ENCODE peak calls at places on chromosomes 11 and 22, in nine cellular contexts. K is activated T-cell treated with anti-CD3 and anti-CD28 coated beads for 48 hours; T is stimulated activated CD4-positive, alpha-beta T cell treated with anti-CD3 and anti-CD28 coated beads, Interleukin-12 subunit alpha, Interleukin-12 subunit beta, amount 100 ng/mL, for 4 hours; N is omental fat pad; R is GM23338; H is GM12891; J is astrocyte of the spinal cord; C is cerebellar nuclear complex; X is Right ventricle myocardium superior. U is an unnamed sample.

GRCh38 chr11:10920875-10921274 is 63.0 kb upstream of the ZBED5 start:
- DNase-seq in J (no peak), X (no peak), N (no peak), R (no peak), C (no peak), K (no peak), H (no peak), T (no peak), U (no peak)

GRCh38 chr11:124114942-124115781 is at the start of gene VWA5A:
- DNase-seq in C (no peak), X (peak; percentile 71), K (peak; percentile 67), J (peak; percentile 91), H (peak; percentile 58), T (peak; percentile 68), N (peak; percentile 47), R (peak; percentile 95), U (peak; percentile 94)

GRCh38 chr11:41307371-41308080 is 151.9 kb downstream of the LRRC4C start:
- DNase-seq in N (no peak), K (no peak), J (no peak), T (no peak), R (peak; percentile 5), C (no peak), H (no peak), X (no peak), U (no peak)

GRCh38 chr11:23897453-23898289 is 599.2 kb upstream of the LUZP2 start:
- DNase-seq in C (no peak), J (peak; percentile 82), X (no peak), N (no peak), T (no peak), H (no peak), K (no peak), R (no peak), U (no peak)

GRCh38 chr11:96090711-96091110 is 166.8 kb upstream of the MTMR2 start:
- DNase-seq in R (no peak), N (no peak), T (no peak), X (no peak), H (no peak), J (peak; percentile 74), C (no peak), K (no peak), U (no peak)

GRCh38 chr11:41579546-41579945 is 120.1 kb upstream of the LRRC4C start:
- DNase-seq in N (no peak), K (no peak), R (no peak), H (no peak), C (no peak), X (no peak), T (no peak), J (no peak), U (no peak)

GRCh38 chr11:100719809-100720221 is 32.7 kb downstream of the ARHGAP42 start:
- DNase-seq in C (peak; percentile 48), R (peak; percentile 63), H (no peak), X (peak; percentile 42), J (peak; percentile 95), N (no peak), K (no peak), T (no peak), U (peak; percentile 72)

GRCh38 chr22:27895600-27895999 is 23.5 kb downstream of the PITPNB start:
- DNase-seq in J (no peak), X (no peak), T (no peak), R (no peak), K (no peak), N (no peak), C (no peak), H (peak; percentile 17), U (no peak)

GRCh38 chr11:12799373-12799835 is 125.2 kb downstream of the TEAD1 start:
- DNase-seq in C (no peak), H (no peak), K (no peak), T (no peak), J (no peak), N (no peak), X (no peak), R (no peak), U (peak; percentile 52)

GRCh38 chr22:37345863-37346514 is 63.7 kb downstream of the CYTH4 start:
- DNase-seq in X (peak; percentile 51), N (no peak), T (no peak), R (no peak), C (no peak), K (no peak), J (peak; percentile 71), H (no peak), U (no peak)

GRCh38 chr22:39106326-39106725 is 9.3 kb downstream of the APOBEC3H start:
- DNase-seq in N (no peak), C (no peak), X (no peak), J (no peak), H (no peak), K (no peak), T (no peak), R (no peak), U (no peak)

GRCh38 chr22:22478450-22478849 is 30.1 kb downstream of the ZNF280B start:
- DNase-seq in T (no peak), N (no peak), R (no peak), X (no peak), K (no peak), H (no peak), J (no peak), C (no peak), U (no peak)

GRCh38 chr11:130533113-130533803 is 84.8 kb downstream of the ADAMTS15 start:
- DNase-seq in K (no peak), T (no peak), H (no peak), N (no peak), R (no peak), J (no peak), C (no peak), X (no peak), U (peak; percentile 62)

GRCh38 chr22:47802446-47802845 is 1040.0 kb downstream of the TBC1D22A start:
- DNase-seq in H (no peak), N (no peak), J (no peak), T (no peak), X (no peak), K (no peak), R (no peak), C (no peak), U (no peak)

GRCh38 chr11:70176940-70177689 is 26.0 kb upstream of the FADD start:
- DNase-seq in H (peak; percentile 90), R (peak; percentile 82), X (no peak), N (no peak), K (peak; percentile 66), T (peak; percentile 33), J (no peak), C (no peak), U (peak; percentile 61)

GRCh38 chr11:122731500-122731913 is 76.0 kb downstream of the UBASH3B start:
- DNase-seq in N (no peak), K (no peak), H (no peak), T (no peak), R (no peak), J (peak; percentile 81), C (no peak), X (no peak), U (no peak)

GRCh38 chr11:128704517-128704916 is 10.6 kb downstream of the FLI1 start:
- DNase-seq in N (no peak), H (no peak), X (no peak), J (no peak), R (no peak), C (no peak), T (no peak), K (no peak), U (no peak)

GRCh38 chr11:36306888-36307287 is 10.8 kb downstream of the PRR5L start:
- DNase-seq in R (peak; percentile 65), J (peak; percentile 75), H (peak; percentile 25), C (no peak), X (no peak), N (no peak), T (no peak), K (no peak), U (peak; percentile 91)

GRCh38 chr11:122107566-122107965 is 8.4 kb downstream of the BLID start:
- DNase-seq in R (no peak), K (no peak), T (no peak), N (no peak), H (no peak), J (no peak), C (no peak), X (no peak), U (no peak)

GRCh38 chr11:4134844-4135243 is 40.2 kb downstream of the RRM1 start:
- DNase-seq in N (no peak), K (no peak), C (no peak), H (no peak), J (peak; percentile 42), X (no peak), R (no peak), T (no peak), U (no peak)

GRCh38 chr11:9868641-9869040 is 204.8 kb downstream of the SWAP70 start:
- DNase-seq in X (no peak), J (no peak), C (no peak), H (no peak), N (no peak), R (no peak), K (no peak), T (no peak), U (no peak)

GRCh38 chr11:131033151-131033651 is 116.9 kb upstream of the SNX19 start:
- DNase-seq in K (no peak), N (no peak), T (no peak), X (no peak), H (no peak), J (peak; percentile 87), C (no peak), R (peak; percentile 44), U (no peak)

GRCh38 chr11:134740590-134741342 is 328.7 kb upstream of the B3GAT1 start:
- DNase-seq in N (no peak), C (no peak), X (no peak), T (no peak), J (no peak), R (no peak), H (no peak), K (no peak), U (no peak)

GRCh38 chr11:128279861-128280260 is 307.5 kb downstream of the ETS1 start:
- DNase-seq in R (no peak), T (no peak), J (no peak), X (no peak), C (no peak), K (no peak), H (no peak), N (no peak), U (no peak)

GRCh38 chr11:6545917-6546605 is 49.0 kb downstream of the DNHD1 start:
- DNase-seq in H (no peak), J (no peak), X (peak; percentile 71), R (no peak), T (no peak), C (peak; percentile 83), N (no peak), K (no peak), U (no peak)

GRCh38 chr11:99325807-99326206 is 305.1 kb downstream of the CNTN5 start:
- DNase-seq in K (no peak), T (no peak), X (no peak), H (no peak), J (peak; percentile 84), N (no peak), C (no peak), R (no peak), U (peak; percentile 93)

GRCh38 chr11:13003726-13004493 is 5.2 kb upstream of the RASSF10 start:
- DNase-seq in J (peak; percentile 56), T (no peak), R (no peak), N (no peak), X (no peak), K (no peak), H (no peak), C (no peak), U (no peak)

GRCh38 chr22:31126128-31126868 is 3.5 kb downstream of the INPP5J start:
- DNase-seq in R (no peak), K (no peak), X (no peak), C (no peak), N (no peak), H (no peak), T (no peak), J (no peak), U (no peak)

GRCh38 chr11:45900916-45901617 is 6.0 kb downstream of the FREY1 start:
- DNase-seq in K (no peak), N (no peak), C (no peak), X (peak; percentile 66), R (peak; percentile 34), H (no peak), J (no peak), T (no peak), U (peak; percentile 52)

GRCh38 chr22:32205974-32206773 is 1.3 kb upstream of the RFPL2 start:
- DNase-seq in T (no peak), R (peak; percentile 60), H (no peak), K (no peak), J (no peak), X (no peak), N (no peak), C (no peak), U (no peak)

GRCh38 chr22:49996532-49997220 is 15.9 kb downstream of the IL17REL start:
- DNase-seq in T (no peak), C (no peak), H (no peak), X (peak; percentile 34), K (no peak), N (peak; percentile 7), R (no peak), J (no peak), U (no peak)